ENCODE peak calls at places on chromosomes 16 and 17, in five cellular contexts. One of them, this sample, is unnamed.

GRCh38 chr17:62130739-62131138 is 65.7 kb upstream of the MED13 start:
- DNase-seq in breast epithelium: no peak
- DNase-seq in GM12878: no peak
- DNase-seq in body of pancreas: no peak
- DNase-seq in A549: no peak
- DNase-seq in this sample: no peak

GRCh38 chr17:49229805-49230600 is 584 bp downstream of the PHOSPHO1 start:
- DNase-seq in breast epithelium: no peak
- DNase-seq in GM12878: no peak
- DNase-seq in body of pancreas: no peak
- DNase-seq in A549: no peak
- DNase-seq in this sample: no peak

GRCh38 chr17:65660947-65661346 is 99.5 kb upstream of the AXIN2 start:
- DNase-seq in A549: peak; percentile 47
- DNase-seq in breast epithelium: no peak
- DNase-seq in body of pancreas: no peak
- DNase-seq in GM12878: no peak
- DNase-seq in this sample: no peak

GRCh38 chr17:18954321-18954720 is 2.4 kb downstream of the SLC5A10 start:
- DNase-seq in A549: no peak
- DNase-seq in body of pancreas: no peak
- DNase-seq in breast epithelium: no peak
- DNase-seq in GM12878: no peak
- DNase-seq in this sample: no peak

GRCh38 chr17:57387575-57387974 is 131.3 kb downstream of the MSI2 start:
- DNase-seq in GM12878: no peak
- DNase-seq in body of pancreas: no peak
- DNase-seq in A549: no peak
- DNase-seq in breast epithelium: no peak
- DNase-seq in this sample: no peak

GRCh38 chr17:59284317-59284716 is 47.1 kb upstream of the YPEL2 start:
- DNase-seq in A549: no peak
- DNase-seq in body of pancreas: no peak
- DNase-seq in GM12878: no peak
- DNase-seq in breast epithelium: no peak
- DNase-seq in this sample: no peak

GRCh38 chr17:81401727-81402529 is 6.7 kb downstream of the BAHCC1 start:
- DNase-seq in A549: peak; percentile 81
- DNase-seq in GM12878: no peak
- DNase-seq in breast epithelium: no peak
- DNase-seq in body of pancreas: no peak
- DNase-seq in this sample: no peak

GRCh38 chr17:6473128-6473767 is 29.0 kb downstream of the PIMREG start:
- DNase-seq in breast epithelium: peak; percentile 74
- DNase-seq in GM12878: no peak
- DNase-seq in body of pancreas: peak; percentile 78
- DNase-seq in A549: peak; percentile 81
- DNase-seq in this sample: peak; percentile 38

GRCh38 chr16:21158208-21159110 is at the start of gene LDAF1:
- DNase-seq in body of pancreas: peak; percentile 81
- DNase-seq in GM12878: no peak
- DNase-seq in A549: peak; percentile 64
- DNase-seq in breast epithelium: peak; percentile 84
- DNase-seq in this sample: peak; percentile 72

DNA sequence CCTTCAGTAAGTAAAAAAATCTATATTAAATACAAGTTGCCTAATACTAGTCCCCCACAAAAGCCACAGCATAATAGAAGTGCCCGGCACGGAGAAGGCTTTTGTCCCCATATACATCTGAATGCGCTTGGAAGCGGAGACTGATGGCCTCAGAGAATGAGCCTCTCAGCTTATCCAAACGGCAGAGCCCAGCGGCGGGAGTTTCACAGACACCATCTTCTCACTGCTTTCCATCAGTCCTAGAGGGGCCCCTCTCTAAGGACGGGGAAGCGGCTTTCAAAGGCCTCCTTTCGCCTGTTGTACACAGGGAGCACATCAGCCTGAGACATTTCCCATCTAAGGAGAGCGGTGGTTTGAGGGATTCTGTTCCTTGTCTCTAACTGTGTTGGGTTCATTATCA is 16.9 kb downstream of the NXN start:
- DNase-seq in body of pancreas: no peak
- DNase-seq in breast epithelium: no peak
- DNase-seq in GM12878: no peak
- DNase-seq in A549: no peak
- DNase-seq in this sample: no peak
- TF ChIP-seq CTCF in body of pancreas: no peak
- TF ChIP-seq CTCF in breast epithelium: no peak
- TF ChIP-seq CTCF in GM12878: no peak
- TF ChIP-seq CTCF in A549: no peak
- TF ChIP-seq CTCF in this sample: no peak

DNA sequence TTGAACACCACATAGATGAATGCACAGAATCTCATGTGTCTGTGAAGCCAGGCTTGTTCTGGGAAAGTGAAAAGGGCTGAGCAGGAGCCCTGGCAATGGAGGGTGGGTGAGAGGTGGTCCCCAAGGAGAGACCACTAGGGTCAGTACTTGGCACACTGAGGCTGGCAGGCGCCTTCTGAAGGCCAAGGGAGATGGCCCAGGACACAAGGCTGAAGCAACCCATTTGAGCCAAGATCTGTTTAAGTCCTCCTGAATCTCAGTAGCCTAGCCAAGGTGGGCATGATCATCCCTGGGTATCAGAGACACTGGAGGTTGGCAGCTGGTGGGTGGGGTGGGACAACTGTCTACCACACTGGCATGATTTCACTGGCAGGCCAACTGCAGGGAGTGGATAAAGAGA is 1741.2 kb downstream of the TP53TG3F start:
- DNase-seq in body of pancreas: no peak
- DNase-seq in A549: no peak
- DNase-seq in GM12878: no peak
- DNase-seq in breast epithelium: no peak
- DNase-seq in this sample: no peak
- H3K9me3 ChIP-seq in body of pancreas: no peaks in the 10 kb centered on the region
- H3K9me3 ChIP-seq in A549: no peaks in the 10 kb centered on the region
- H3K9me3 ChIP-seq in GM12878: no peaks in the 10 kb centered on the region
- H3K9me3 ChIP-seq in breast epithelium: peaks cover 23% of the 10 kb centered on the region
- H3K9me3 ChIP-seq in this sample: peaks cover 5% of the 10 kb centered on the region

GRCh38 chr17:1899403-1900000 is 69.7 kb downstream of the RPA1 start:
- DNase-seq in body of pancreas: no peak
- DNase-seq in A549: no peak
- DNase-seq in GM12878: no peak
- DNase-seq in breast epithelium: no peak
- DNase-seq in this sample: no peak
- TF ChIP-seq CTCF in body of pancreas: no peak
- TF ChIP-seq CTCF in A549: no peak
- TF ChIP-seq CTCF in GM12878: peak; percentile 21
- TF ChIP-seq CTCF in breast epithelium: no peak
- TF ChIP-seq CTCF in this sample: no peak

GRCh38 chr17:12994341-12995074 is 23.3 kb downstream of the ELAC2 start:
- DNase-seq in GM12878: no peak
- DNase-seq in A549: no peak
- DNase-seq in body of pancreas: no peak
- DNase-seq in breast epithelium: no peak
- DNase-seq in this sample: no peak
- H3K9me3 ChIP-seq in GM12878: no peaks in the 10 kb centered on the region
- H3K9me3 ChIP-seq in A549: no peaks in the 10 kb centered on the region
- H3K9me3 ChIP-seq in body of pancreas: no peaks in the 10 kb centered on the region
- H3K9me3 ChIP-seq in breast epithelium: no peaks in the 10 kb centered on the region
- H3K9me3 ChIP-seq in this sample: no peaks in the 10 kb centered on the region

GRCh38 chr16:6573577-6573976 is 759.1 kb upstream of the RBFOX1 start:
- DNase-seq in A549: no peak
- DNase-seq in GM12878: no peak
- DNase-seq in breast epithelium: no peak
- DNase-seq in body of pancreas: no peak
- DNase-seq in this sample: no peak
- TF ChIP-seq CTCF in A549: no peak
- TF ChIP-seq CTCF in GM12878: no peak
- TF ChIP-seq CTCF in breast epithelium: no peak
- TF ChIP-seq CTCF in body of pancreas: no peak
- TF ChIP-seq CTCF in this sample: no peak

GRCh38 chr16:5315914-5316313 is 218.3 kb upstream of the EEF2KMT start:
- DNase-seq in body of pancreas: no peak
- DNase-seq in A549: no peak
- DNase-seq in GM12878: no peak
- DNase-seq in breast epithelium: no peak
- DNase-seq in this sample: no peak
- H3K9me3 ChIP-seq in body of pancreas: no peaks in the 10 kb centered on the region
- H3K9me3 ChIP-seq in A549: no peaks in the 10 kb centered on the region
- H3K9me3 ChIP-seq in GM12878: no peaks in the 10 kb centered on the region
- H3K9me3 ChIP-seq in breast epithelium: peaks cover 9% of the 10 kb centered on the region
- H3K9me3 ChIP-seq in this sample: no peaks in the 10 kb centered on the region

DNA sequence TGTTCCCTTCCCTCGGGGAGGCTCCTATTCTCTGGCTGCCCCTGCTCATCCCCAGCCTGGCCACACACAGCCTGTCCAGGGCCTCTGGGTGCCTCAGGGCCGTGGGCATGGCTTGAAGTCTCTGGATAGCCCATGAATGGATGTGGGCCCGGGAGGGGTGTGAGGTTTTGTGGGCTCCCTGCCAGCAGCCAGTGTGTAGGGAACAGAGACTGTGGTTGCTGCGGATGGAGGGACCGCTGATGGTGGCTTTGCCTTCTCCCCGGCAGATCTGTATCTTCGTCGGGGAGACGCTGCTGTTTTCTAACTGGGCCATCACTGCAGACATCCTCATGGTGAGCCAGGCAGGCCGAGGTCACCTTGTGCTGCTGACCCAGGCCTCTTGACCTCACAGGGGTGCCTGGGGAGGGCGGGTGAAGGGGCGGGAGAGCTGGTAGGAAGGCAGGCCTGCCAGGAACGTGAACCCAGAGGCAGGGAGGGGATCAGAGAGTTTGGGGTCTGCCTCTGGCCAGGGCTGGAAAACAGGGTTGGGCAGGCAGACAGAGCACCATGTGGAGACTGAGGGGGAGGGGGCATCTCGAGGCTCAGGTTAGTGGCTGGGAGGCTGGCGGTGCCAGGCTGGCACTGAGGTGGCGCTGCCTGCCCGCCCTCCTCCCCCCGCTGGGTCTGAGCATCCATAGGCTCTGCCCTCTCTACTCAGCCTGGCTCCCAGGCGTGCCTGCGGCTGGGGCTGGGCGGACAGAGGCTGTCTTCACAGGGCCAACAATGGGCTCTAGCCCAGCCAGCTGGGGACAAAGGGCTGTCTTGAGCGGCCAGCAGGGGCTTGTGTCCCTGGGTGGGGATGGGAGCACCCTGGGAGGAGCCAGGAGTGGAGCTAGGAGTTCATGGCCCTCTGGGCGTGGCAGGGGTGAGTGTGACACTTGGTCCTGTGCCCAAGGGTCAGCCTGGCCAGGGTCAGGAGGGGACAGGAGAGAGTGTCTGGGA is 21.4 kb downstream of the MYBBP1A start:
- DNase-seq in GM12878: no peak
- DNase-seq in breast epithelium: no peak
- DNase-seq in A549: peak; percentile 53
- DNase-seq in body of pancreas: no peak
- DNase-seq in this sample: no peak
- TF ChIP-seq CTCF in GM12878: no peak
- TF ChIP-seq CTCF in breast epithelium: no peak
- TF ChIP-seq CTCF in A549: no peak
- TF ChIP-seq CTCF in body of pancreas: no peak
- TF ChIP-seq CTCF in this sample: no peak

GRCh38 chr17:5092139-5093010 is 14.1 kb downstream of the ZFP3 start:
- DNase-seq in A549: no peak
- DNase-seq in breast epithelium: no peak
- DNase-seq in body of pancreas: no peak
- DNase-seq in GM12878: no peak
- DNase-seq in this sample: no peak
- H3K9me3 ChIP-seq in A549: peaks cover 100% of the 10 kb centered on the region
- H3K9me3 ChIP-seq in breast epithelium: peaks cover 98% of the 10 kb centered on the region
- H3K9me3 ChIP-seq in body of pancreas: peaks cover 7% of the 10 kb centered on the region
- H3K9me3 ChIP-seq in GM12878: peaks cover 70% of the 10 kb centered on the region
- H3K9me3 ChIP-seq in this sample: peaks cover 96% of the 10 kb centered on the region

GRCh38 chr17:68327823-68328557 is 36.7 kb downstream of the ARSG start:
- DNase-seq in GM12878: no peak
- DNase-seq in A549: no peak
- DNase-seq in breast epithelium: no peak
- DNase-seq in body of pancreas: no peak
- DNase-seq in this sample: no peak
- TF ChIP-seq CTCF in GM12878: peak; percentile 13
- TF ChIP-seq CTCF in A549: no peak
- TF ChIP-seq CTCF in breast epithelium: no peak
- TF ChIP-seq CTCF in body of pancreas: no peak
- TF ChIP-seq CTCF in this sample: no peak